ENCODE peak calls at places on chromosomes 13 and 19, in five cellular contexts. U is K562, V is MM.1S, X is GM23248, E is hepatocyte. O is an unnamed sample. For H3K4me1, the result is how much of the 10 kb centered on the place peaks cover.

GRCh38 chr13:113398963-113399754 is 35.2 kb upstream of the GRTP1 start:
- DNase-seq in U (no peak), V (no peak), X (peak), E (no peak), O (peak)

GRCh38 chr19:49861127-49861526 is 6.2 kb downstream of the PNKP start:
- DNase-seq in U (no peak), V (no peak), X (peak), E (peak), O (no peak)

GRCh38 chr13:74683411-74683810 is 549.2 kb upstream of the KLF12 start:
- DNase-seq in U (no peak), V (no peak), X (no peak), E (no peak), O (no peak)

GRCh38 chr13:78632956-78633355 is 26.0 kb downstream of the OBI1 start:
- DNase-seq in U (no peak), V (no peak), X (no peak), E (no peak), O (no peak)

GRCh38 chr13:39047560-39047959 is 9.3 kb downstream of the NHLRC3 start:
- DNase-seq in U (peak), V (no peak), X (no peak), E (peak), O (peak)

GRCh38 chr13:99307648-99308339 is 595 bp upstream of the GPR183 start:
- DNase-seq in U (peak), V (no peak), X (peak), E (peak), O (no peak)

GRCh38 chr13:74015137-74015536 is 119.1 kb downstream of the KLF12 start:
- DNase-seq in U (peak), V (no peak), X (peak), E (no peak), O (no peak)

GRCh38 chr19:15740785-15741184 is 3.0 kb downstream of the OR10H3 start:
- DNase-seq in U (no peak), V (no peak), X (no peak), E (no peak), O (no peak)

DNA sequence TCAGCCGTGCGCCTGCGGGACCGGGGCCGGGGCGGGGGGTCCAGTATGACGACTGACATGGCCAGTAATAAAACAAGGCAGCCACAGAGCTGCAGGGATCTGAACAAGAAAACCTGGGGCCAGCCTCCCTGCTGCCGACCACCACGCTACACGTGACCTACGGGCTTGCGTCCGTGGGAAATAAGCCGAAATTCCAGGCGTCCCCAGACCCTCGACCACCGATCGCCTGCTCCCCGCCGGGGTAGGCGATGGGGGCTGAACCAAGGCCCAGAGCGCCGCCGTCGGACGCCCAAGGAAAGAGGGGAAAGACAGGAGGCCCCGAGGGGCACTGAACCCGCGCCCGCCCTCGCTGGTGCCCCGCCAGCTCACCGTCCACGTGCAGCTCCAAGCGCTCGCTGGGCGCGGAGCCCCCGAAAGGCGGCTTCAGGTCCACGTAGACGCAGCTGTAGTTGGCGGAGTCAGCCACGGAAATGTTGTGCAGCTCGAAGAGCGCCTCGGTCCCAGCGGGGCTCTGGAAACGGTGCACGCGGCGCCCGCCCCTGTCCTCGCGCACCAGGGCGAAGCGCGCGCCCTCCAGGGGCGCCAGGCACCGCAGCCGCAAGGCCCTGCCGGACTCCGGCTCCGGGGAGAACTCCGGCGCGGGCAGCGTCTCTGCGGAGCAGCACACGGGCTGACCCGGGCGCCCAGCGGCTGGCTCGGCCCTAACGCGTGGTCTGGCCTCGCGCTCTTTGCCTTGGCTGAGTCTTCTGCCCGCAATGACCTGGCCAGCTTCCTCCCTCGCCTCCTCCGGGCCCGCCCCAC is 3.1 kb downstream of the A1BG start:
- DNase-seq in U (no peak), V (no peak), X (no peak), E (no peak), O (no peak)
- TF ChIP-seq EZH2 in U (no peak), V (no peak), X (no peak), E (no peak), O (no peak)

GRCh38 chr19:47102561-47103135 is 10.9 kb downstream of the ZC3H4 start:
- DNase-seq in U (peak), V (no peak), X (peak), E (no peak), O (no peak)
- H3K4me1 ChIP-seq in U (under half), V (under half), X (under half), E (under half), O (under half)

GRCh38 chr19:1566392-1567115 is 1.6 kb downstream of the MEX3D start:
- DNase-seq in U (peak), V (no peak), X (peak), E (peak), O (peak)

GRCh38 chr19:1567848-1568227 is 287 bp downstream of the MEX3D start:
- DNase-seq in U (peak), V (no peak), X (no peak), E (peak), O (no peak)

GRCh38 chr19:1569997-1570396 is 1.9 kb upstream of the MEX3D start:
- DNase-seq in U (no peak), V (no peak), X (no peak), E (no peak), O (no peak)

GRCh38 chr19:1568320-1569019 is at the start of gene MEX3D:
- DNase-seq in U (peak), V (peak), X (peak), E (peak), O (no peak)

DNA sequence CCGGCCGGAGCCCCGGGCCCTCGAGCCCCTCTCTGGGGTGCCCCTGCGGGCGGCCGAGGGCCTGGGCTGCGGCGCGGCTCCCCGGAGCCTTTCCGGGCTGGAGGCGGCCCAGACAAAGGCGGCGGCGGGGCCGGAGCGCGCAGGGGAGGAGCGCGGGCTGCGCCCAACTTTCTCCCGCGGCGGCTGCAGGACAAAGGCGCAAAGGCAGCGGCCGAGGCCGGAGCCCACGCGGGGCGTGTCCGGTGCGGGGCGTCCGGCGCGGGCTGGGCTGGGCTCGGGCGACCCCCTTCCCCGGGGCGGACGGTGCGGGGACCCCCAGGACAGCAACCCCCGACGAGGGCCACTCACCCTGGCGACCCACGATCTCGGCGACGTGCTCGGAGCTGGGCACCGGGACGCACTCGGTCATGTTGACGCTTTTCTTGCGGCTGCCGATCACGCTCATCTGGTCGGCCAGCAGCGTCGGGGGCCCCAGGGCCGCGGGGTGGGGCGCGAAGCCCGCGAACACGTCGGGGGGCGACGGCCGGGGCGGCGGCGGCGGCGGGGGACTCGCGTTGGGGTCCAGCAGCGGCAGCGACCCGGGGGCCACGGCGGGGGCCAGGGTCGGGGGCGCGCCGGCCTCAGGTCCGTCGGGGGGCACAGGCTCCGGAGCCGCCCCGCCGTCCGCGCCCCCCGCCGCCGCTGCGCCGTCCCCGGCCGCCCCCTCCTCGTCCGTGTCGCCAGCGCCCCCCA is 843 bp downstream of the MEX3D start:
- DNase-seq in U (peak), V (no peak), X (peak), E (peak), O (no peak)
- TF ChIP-seq EZH2 in U (no peak), V (no peak), X (no peak), E (no peak), O (no peak)

GRCh38 chr13:45333251-45333972 is 7.6 kb downstream of the TPT1 start:
- DNase-seq in U (no peak), V (no peak), X (no peak), E (no peak), O (no peak)
- H3K4me1 ChIP-seq in U (under half), V (under half), X (half or more), E (under half), O (half or more)

DNA sequence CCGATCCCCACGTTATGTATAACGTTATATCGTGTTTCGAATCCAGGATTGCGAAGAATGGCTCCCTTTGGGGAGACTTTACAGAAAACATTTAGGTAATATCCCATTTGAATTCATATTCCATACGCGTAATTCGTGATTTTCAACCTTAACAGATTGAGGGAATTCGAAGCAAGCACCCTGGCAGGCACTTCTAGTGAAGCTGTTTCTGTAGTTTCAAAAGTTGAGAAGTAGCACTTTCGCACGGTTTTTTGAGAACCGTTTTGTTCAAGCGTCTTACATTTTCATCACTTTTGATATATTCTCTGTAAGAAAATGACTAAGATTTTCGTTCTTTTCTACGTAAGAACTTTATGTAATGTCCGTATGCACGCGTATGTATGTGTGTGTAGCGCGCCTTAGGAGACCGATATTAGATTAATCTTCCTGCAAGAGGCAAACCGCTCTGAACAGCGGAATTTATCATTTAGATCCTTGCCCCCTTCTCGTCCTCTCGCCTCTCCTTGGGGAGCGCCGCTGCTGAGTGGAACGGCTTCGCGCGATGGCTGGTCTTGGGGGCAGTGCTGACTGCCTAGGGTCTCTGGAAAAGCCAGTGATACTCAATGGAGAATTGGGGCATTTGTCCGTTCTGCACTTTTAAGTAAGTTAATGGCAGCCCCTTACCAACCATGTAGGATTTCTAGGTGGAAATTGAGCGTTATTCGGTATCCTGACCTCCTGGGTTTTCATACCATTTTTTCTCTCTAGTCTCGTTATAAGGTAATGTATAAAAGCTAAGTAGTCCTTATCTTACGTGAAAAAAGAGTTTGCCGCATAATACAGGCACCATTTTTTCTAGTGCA is 4.8 kb downstream of the MAB21L1 start:
- DNase-seq in U (no peak), V (no peak), X (peak), E (peak), O (no peak)
- TF ChIP-seq EZH2 in U (no peak), V (no peak), X (no peak), E (peak), O (no peak)

DNA sequence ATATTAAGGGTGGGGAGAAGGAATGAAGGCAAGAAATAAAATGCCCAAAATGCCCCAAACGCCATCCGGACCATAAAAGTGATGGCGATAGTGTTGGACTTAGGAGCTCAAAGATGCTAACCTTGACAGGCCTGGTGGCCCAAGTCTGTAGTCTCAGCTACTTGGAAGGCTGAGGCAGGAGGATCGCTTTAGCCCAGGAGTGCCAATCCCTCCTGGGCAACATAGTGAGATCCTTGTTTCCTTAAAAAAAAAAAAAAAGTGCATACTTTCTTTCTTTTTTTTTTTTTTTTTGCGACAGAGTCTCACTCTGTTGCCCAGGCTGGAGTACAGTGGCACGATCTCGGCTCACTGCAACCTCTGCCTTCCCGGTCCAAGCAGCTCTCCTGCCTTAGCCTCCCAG is 32.0 kb upstream of the MRI1 start:
- DNase-seq in U (no peak), V (no peak), X (no peak), E (no peak), O (no peak)
- H3K4me1 ChIP-seq in U (under half), V (under half), X (under half), E (under half), O (under half)

GRCh38 chr19:1752009-1752756 is 1.1 kb upstream of the ONECUT3 start:
- DNase-seq in U (no peak), V (no peak), X (no peak), E (no peak), O (no peak)
- TF ChIP-seq EZH2 in U (no peak), V (no peak), X (peak), E (no peak), O (no peak)

DNA sequence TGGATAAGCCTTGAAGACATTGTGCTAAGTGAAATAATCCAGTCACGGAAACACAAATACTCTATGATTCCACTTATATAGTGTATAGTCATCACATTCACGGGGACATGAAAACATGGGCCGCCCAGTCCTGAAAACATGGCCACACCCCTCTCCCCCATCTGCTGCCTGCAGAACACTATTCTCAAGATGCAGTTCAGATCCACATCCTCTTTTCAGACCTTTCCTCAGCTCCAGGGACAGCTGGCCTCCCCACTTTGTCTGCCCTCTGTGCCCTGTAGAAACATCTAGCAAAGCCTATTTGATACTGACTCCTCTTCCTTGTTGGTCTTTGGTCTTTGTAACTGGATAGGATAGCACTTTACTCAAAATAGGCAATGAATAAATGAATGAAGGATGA is 8.3 kb downstream of the RFX2 start:
- DNase-seq in U (no peak), V (no peak), X (no peak), E (no peak), O (no peak)
- H3K4me1 ChIP-seq in U (under half), V (under half), X (half or more), E (under half), O (under half)

GRCh38 chr19:40513345-40513678 is 46.5 kb downstream of the SPTBN4 start:
- DNase-seq in U (no peak), V (no peak), X (no peak), E (no peak), O (no peak)
- TF ChIP-seq EZH2 in U (no peak), V (no peak), X (no peak), E (no peak), O (no peak)

O was measured in PC-9.